ENCODE peak calls at places on chromosomes 12 and 14, in four cellular contexts. G, D, L and Q are unnamed samples.

GRCh38 chr14:51430600-51430999 is 190.6 kb downstream of the TMX1 start:
- DNase-seq in L (no peak), G (no peak), D (no peak), Q (no peak)

GRCh38 chr12:96237465-96238077 is 43.4 kb downstream of the ELK3 start:
- DNase-seq in L (no peak), D (no peak), G (peak; percentile 36), Q (no peak)

GRCh38 chr14:92546347-92547053 is 32.9 kb downstream of the RIN3 start:
- DNase-seq in D (no peak), G (no peak), L (no peak), Q (peak; percentile 44)

GRCh38 chr14:53542692-53543091 is 389.6 kb upstream of the DDHD1 start:
- DNase-seq in G (no peak), L (no peak), D (no peak), Q (peak; percentile 47)

GRCh38 chr12:15196221-15196620 is 25.0 kb downstream of the RERG start:
- DNase-seq in D (no peak), L (no peak), G (no peak), Q (no peak)

GRCh38 chr14:96962337-96962736 is 165.2 kb downstream of the VRK1 start:
- DNase-seq in L (no peak), G (no peak), D (no peak), Q (no peak)

GRCh38 chr12:55188974-55189556 is 31.8 kb upstream of the OR10A7 start:
- DNase-seq in L (no peak), D (no peak), G (no peak), Q (peak; percentile 43)

GRCh38 chr14:65369560-65369959 is 43.0 kb upstream of the FUT8 start:
- DNase-seq in G (no peak), D (no peak), L (no peak), Q (no peak)

GRCh38 chr12:87784350-87784749 is 244.9 kb downstream of the C12orf50 start:
- DNase-seq in L (no peak), G (no peak), D (no peak), Q (no peak)

GRCh38 chr12:62865860-62866407 is 69.0 kb downstream of the PPM1H start:
- DNase-seq in D (no peak), G (no peak), L (no peak), Q (peak; percentile 13)

GRCh38 chr12:25670076-25671055 is 117.3 kb upstream of the LMNTD1 start:
- DNase-seq in D (no peak), L (no peak), G (no peak), Q (no peak)

GRCh38 chr12:42327227-42327590 is 1.2 kb downstream of the PPHLN1 start:
- DNase-seq in L (no peak), G (no peak), D (no peak), Q (no peak)

GRCh38 chr12:42325326-42325775 is 543 bp downstream of the ZCRB1 start:
- DNase-seq in D (no peak), L (no peak), G (no peak), Q (no peak)

GRCh38 chr12:42323856-42324255 is 2.0 kb downstream of the ZCRB1 start:
- DNase-seq in L (no peak), G (no peak), D (no peak), Q (no peak)

GRCh38 chr12:42326466-42327226 is 679 bp downstream of the PPHLN1 start:
- DNase-seq in D (no peak), L (no peak), G (no peak), Q (no peak)

DNA sequence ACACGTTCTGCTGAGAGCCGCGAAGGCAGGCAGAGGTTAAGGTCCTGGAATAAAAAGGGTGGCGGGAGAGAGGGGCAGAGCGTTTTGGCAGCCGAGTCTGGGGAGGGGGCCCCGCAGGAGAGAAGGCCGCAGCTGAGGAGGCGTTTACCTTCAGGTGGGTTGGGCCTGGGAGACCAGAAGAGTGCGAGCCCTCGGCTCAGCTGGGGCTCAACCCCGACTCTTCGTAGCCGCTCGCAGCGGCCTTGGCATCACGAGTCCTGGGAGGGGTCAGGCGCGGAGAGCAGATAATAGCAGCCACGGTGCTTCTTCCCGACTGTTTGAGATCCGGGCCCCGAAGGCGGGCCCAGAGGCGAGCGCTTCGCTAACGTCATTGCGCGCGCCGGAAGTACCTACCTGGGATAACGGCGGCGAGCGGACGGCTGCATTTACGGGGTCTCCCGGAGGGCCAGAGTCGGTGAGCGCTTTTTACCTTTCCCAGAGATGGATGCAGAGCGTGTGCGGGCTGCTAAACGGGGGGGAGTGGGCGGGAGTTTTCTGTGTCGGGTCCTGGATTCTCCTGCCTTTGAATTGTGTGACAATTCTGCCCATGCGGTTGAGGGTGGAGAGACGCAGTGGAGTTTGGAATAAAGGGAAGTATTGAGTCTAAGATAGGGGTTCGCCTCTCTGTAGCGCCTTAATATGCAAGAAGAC is at the start of the genes PPHLN1 and ZCRB1:
- DNase-seq in D (peak; percentile 61), G (peak; percentile 66), L (peak; percentile 72), Q (peak; percentile 87)
- TF ChIP-seq POLR2A in D (peak; percentile 75), G (peak; percentile 65), L (peak; percentile 50), Q (peak; percentile 68)

DNA sequence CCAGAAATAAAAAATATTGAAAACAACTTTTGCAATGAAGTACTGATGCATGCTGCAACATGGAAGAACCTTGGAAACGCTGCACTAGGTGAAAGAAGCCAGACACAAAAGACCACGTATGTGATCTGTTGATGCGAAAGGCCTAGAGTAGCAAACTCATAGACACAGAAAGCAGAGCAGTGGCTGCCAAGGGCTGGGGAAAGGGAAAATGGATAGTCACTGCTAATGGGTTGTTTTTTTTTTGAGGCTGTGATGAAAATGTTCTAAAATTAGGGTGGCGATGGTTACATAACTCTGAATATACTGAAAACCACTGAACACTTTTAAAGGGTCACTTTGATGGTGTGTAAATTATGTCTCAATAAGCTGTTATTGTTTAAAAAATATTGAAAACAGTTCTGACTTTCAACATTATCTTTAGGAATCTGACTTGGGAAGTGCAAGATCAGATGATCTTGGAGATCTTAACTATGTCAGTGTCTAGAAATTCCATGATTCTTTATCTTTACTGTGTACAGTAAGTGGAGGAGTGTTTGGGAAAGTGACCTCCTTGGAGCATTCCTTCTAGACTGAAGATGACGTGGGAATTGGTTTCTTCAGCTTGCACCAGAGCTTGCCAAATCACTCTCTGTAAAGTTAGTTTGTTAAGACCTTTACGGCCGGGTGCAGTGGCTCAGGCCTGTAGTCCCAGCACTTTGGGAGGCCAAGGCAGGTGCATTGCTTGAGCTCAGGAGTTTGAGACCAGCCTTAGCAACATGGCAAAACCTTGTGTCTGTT is 12.4 kb downstream of the MLXIP start:
- DNase-seq in L (no peak), G (no peak), D (no peak), Q (no peak)
- TF ChIP-seq POLR2A in L (no peak), G (no peak), D (no peak), Q (no peak)

GRCh38 chr14:102828201-102828600 is 51.0 kb downstream of the TRAF3 start:
- DNase-seq in G (no peak), D (no peak), L (no peak), Q (no peak)
- TF ChIP-seq POLR2A in G (no peak), D (peak; percentile 24), L (no peak), Q (no peak)

DNA sequence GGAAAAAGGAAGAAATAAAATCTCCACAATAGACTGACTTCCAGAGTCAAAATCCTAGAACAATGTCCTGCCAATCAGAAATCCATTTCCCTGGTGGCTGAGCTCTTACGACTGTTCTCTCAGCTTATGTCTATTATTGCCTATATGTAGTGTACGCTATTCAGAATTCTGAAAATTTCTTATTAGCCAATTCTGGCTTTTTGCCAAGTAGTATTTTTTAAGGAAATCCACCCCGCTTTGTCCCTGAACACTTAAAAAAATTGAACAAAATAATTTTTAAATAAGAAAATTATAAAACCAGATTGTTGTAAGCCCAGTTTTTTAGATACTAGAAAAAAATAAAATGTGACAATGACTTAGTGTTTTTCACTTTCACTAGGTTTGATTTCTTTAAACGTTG is 143.0 kb downstream of the KCNA5 start:
- DNase-seq in D (no peak), L (no peak), G (no peak), Q (no peak)
- TF ChIP-seq POLR2A in D (no peak), L (no peak), G (no peak), Q (no peak)